ENCODE peak calls at places on chromosomes 16 and 17, in five cellular contexts. O, H, T, W and U are unnamed samples.

GRCh38 chr17:27477050-27477647 is 20.9 kb downstream of the KSR1 start:
- DNase-seq in O (no peak), H (no peak), T (no peak), W (no peak), U (no peak)

GRCh38 chr17:28385037-28385797 is 13.7 kb downstream of the SARM1 start:
- DNase-seq in O (no peak), H (no peak), T (no peak), W (no peak), U (no peak)

GRCh38 chr16:4634768-4635167 is 10.1 kb downstream of the MGRN1 start:
- DNase-seq in O (no peak), H (no peak), T (no peak), W (no peak), U (no peak)

GRCh38 chr16:25372716-25373115 is 115.1 kb upstream of the ZKSCAN2 start:
- DNase-seq in O (no peak), H (no peak), T (no peak), W (no peak), U (no peak)

GRCh38 chr17:11779906-11780305 is 181.6 kb downstream of the DNAH9 start:
- DNase-seq in O (no peak), H (no peak), T (no peak), W (no peak), U (no peak)

GRCh38 chr17:3966720-3967363 is 2.6 kb upstream of the ATP2A3 start:
- DNase-seq in O (no peak), H (peak), T (no peak), W (no peak), U (no peak)

GRCh38 chr17:81976332-81977210 is 858 bp upstream of the ASPSCR1 start:
- DNase-seq in O (no peak), H (no peak), T (peak), W (peak), U (peak)

GRCh38 chr16:2487903-2488531 is 13.1 kb downstream of the TBC1D24 start:
- DNase-seq in O (peak), H (no peak), T (no peak), W (no peak), U (peak)

GRCh38 chr17:32341857-32342602 is at the start of gene C17orf75:
- DNase-seq in O (peak), H (peak), T (peak), W (peak), U (peak)

GRCh38 chr16:9119795-9120194 is 28.4 kb downstream of the HAPSTR1 start:
- DNase-seq in O (no peak), H (no peak), T (no peak), W (no peak), U (no peak)

GRCh38 chr17:58089111-58089510 is 5.9 kb downstream of the DYNLL2 start:
- DNase-seq in O (no peak), H (no peak), T (no peak), W (peak), U (no peak)

GRCh38 chr17:58091024-58091567 is 7.9 kb downstream of the DYNLL2 start:
- DNase-seq in O (no peak), H (no peak), T (peak), W (no peak), U (no peak)

GRCh38 chr17:58092101-58092796 is 9.0 kb downstream of the DYNLL2 start:
- DNase-seq in O (no peak), H (no peak), T (no peak), W (peak), U (no peak)

GRCh38 chr17:58094118-58094517 is 10.9 kb downstream of the DYNLL2 start:
- DNase-seq in O (no peak), H (no peak), T (no peak), W (no peak), U (no peak)

DNA sequence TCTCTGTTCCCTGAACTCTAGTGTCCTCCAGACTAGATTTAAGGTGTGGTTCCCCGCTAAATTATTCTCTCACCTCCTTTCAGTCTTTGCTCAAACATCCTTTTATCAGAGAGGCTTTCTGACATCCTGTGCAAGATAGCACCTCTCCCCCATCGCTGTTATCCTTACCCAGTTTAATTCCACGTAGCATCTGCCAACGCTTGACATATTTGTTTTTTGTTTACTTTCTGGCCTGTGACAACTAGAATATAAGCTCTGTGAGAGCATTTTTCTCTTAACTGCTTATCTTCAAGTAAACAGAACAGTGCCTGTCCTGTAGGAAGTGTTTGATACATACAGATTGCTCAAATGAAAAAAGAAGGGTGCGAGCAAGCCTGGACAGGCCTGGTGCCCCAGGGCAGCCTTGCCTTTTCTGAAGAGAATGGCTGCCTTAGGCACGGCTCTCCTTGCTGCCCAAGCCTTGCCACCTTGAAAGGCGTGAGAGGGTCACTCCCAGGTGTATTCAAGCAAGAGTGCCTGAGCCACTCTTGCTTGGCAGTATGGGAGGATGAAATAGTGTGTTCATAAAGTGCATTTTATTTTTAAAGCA is 9.7 kb downstream of the DYNLL2 start:
- DNase-seq in O (no peak), H (no peak), T (no peak), W (no peak), U (no peak)
- TF ChIP-seq CTCF in O (no peak), H (no peak), T (no peak), W (no peak), U (no peak)

DNA sequence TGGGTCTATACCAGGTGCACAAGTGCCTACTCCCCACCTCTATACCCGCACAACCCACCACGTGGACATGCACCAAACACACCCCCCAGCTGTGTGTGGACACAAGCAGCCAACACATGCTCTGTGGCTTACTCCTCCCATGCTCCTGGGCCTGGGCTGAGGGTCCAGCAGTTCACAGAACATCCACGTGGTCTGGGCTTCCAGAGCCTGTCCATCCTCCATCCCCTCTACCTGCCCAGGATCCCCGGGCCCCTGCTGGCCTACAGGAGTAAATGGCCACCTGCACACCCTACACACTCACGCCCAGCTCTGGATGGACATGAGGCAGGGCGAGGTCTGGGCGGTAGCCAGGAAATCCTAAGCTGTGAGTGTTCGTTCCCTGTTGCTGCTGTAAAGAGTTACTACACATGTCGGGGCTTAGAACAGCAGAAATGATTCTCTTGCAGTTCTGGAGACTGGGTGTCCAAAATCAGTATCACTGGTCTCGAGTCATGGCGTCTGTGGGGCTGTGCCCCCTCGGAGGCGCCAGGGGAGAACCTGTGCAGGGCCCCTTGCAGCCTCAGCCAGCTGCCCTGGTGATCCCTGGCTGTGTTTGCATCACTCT is 15.0 kb upstream of the RAI1 start:
- DNase-seq in O (no peak), H (peak), T (no peak), W (no peak), U (no peak)
- TF ChIP-seq GABPA in O (no peak), H (no peak), T (no peak), W (no peak), U (no peak)

GRCh38 chr17:77772461-77772897 is 186.0 kb upstream of the TNRC6C start:
- DNase-seq in O (peak), H (peak), T (peak), W (peak), U (peak)
- TF ChIP-seq CTCF in O (peak), H (peak), T (peak), W (peak), U (peak)

GRCh38 chr17:59331929-59332889 is 754 bp downstream of the YPEL2 start:
- DNase-seq in O (peak), H (no peak), T (peak), W (peak), U (no peak)
- TF ChIP-seq GABPA in O (no peak), H (no peak), T (no peak), W (no peak), U (no peak)

GRCh38 chr16:86835981-86836380 is 257.6 kb downstream of the FOXL1 start:
- DNase-seq in O (no peak), H (no peak), T (no peak), W (no peak), U (no peak)

GRCh38 chr16:86836503-86837125 is 258.3 kb downstream of the FOXL1 start:
- DNase-seq in O (no peak), H (no peak), T (no peak), W (no peak), U (no peak)

GRCh38 chr16:86831366-86831765 is 253.0 kb downstream of the FOXL1 start:
- DNase-seq in O (no peak), H (no peak), T (no peak), W (no peak), U (no peak)

GRCh38 chr16:86833136-86833535 is 254.8 kb downstream of the FOXL1 start:
- DNase-seq in O (no peak), H (no peak), T (no peak), W (no peak), U (no peak)

GRCh38 chr16:86834451-86835035 is 256.2 kb downstream of the FOXL1 start:
- DNase-seq in O (no peak), H (no peak), T (no peak), W (peak), U (no peak)
- TF ChIP-seq CTCF in O (peak), H (no peak), T (no peak), W (peak), U (no peak)

GRCh38 chr16:49698416-49698815 is 157.5 kb downstream of the ZNF423 start:
- DNase-seq in O (peak), H (no peak), T (peak), W (no peak), U (no peak)

GRCh38 chr16:49697631-49698030 is 158.3 kb downstream of the ZNF423 start:
- DNase-seq in O (no peak), H (no peak), T (no peak), W (no peak), U (no peak)

GRCh38 chr16:49695782-49696413 is 160.0 kb downstream of the ZNF423 start:
- DNase-seq in O (no peak), H (no peak), T (no peak), W (no peak), U (no peak)

GRCh38 chr16:49698931-49699715 is 156.8 kb downstream of the ZNF423 start:
- DNase-seq in O (no peak), H (no peak), T (no peak), W (no peak), U (no peak)

DNA sequence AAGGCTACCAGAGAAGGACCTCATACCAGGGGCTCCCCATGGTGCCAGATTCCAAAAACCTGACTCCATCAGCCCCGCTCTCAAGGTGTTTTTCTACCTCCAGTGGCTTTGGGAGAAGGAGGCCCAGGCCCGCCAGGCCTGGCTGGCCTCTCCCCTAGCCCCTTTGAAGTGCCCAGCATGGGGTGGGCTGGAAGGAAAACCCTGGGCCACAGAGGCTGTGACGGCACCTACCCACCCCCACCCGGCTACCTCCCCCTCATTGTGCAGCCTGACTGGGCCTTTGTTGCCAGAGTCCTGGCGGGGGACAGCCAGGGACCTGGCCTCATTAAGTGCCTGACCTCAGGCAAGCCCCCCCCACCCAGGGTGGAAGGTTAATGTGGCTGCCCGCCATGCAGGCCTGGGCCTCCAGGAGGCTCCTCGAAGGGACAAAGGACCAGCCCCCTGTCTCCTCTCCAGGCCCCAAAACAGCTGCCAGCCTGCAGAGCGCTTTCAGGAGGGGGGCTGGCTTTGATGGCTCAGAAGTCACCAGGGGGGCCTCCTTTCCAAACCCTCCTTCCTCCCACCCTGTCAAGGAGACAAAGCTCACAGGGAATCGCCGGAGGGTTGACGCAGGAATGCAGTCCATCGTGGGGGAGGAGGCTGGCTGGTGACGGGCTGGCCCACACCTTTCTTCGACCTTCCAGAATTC is 159.4 kb downstream of the ZNF423 start:
- DNase-seq in O (peak), H (no peak), T (no peak), W (peak), U (no peak)
- TF ChIP-seq GABPA in O (no peak), H (no peak), T (no peak), W (no peak), U (no peak)

GRCh38 chr16:58337090-58337444 is 42.2 kb upstream of the PRSS54 start:
- DNase-seq in O (no peak), H (no peak), T (no peak), W (no peak), U (peak)

GRCh38 chr16:58339452-58339938 is 44.7 kb upstream of the PRSS54 start:
- DNase-seq in O (peak), H (peak), T (no peak), W (no peak), U (no peak)

GRCh38 chr16:58338205-58338604 is 43.4 kb upstream of the PRSS54 start:
- DNase-seq in O (no peak), H (no peak), T (no peak), W (no peak), U (no peak)

GRCh38 chr16:58333937-58334336 is 39.1 kb upstream of the PRSS54 start:
- DNase-seq in O (no peak), H (peak), T (no peak), W (no peak), U (no peak)

DNA sequence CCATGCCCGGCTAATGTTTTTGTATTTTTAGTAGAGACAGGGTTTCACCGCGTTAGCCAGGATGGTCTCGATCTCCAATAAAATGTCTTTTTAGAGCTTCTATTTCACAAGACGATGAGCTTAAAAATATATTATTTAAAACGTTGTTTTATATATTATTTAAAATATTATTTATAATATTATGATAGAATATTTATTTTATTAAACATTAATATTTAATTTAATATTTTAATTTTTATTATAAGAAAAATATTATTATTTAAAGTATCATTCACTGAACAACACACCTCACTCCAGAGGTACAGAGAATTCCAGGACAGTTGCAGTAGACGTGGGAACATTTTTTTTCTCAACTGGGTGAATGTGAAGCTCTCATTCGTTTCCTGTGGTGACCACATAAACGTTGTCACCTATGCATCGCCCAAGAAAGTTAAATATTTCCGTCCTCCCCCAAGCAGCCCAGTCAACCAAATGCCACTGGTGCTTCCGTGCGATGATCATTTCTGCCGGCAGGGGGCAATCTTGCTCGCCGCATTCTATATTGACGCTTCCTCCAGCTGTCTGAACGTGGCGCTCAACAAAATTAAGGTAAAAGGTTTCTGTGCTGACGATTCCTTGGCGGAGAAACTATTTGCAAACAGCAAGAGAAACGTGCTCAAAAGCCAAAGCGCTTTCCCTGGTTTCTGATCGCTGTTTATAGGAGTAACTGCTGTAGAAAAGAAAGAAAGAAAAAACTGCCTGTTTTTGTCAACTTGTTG is 41.7 kb upstream of the PRSS54 start:
- DNase-seq in O (peak), H (peak), T (peak), W (peak), U (peak)
- TF ChIP-seq CTCF in O (peak), H (peak), T (peak), W (peak), U (peak)

DNA sequence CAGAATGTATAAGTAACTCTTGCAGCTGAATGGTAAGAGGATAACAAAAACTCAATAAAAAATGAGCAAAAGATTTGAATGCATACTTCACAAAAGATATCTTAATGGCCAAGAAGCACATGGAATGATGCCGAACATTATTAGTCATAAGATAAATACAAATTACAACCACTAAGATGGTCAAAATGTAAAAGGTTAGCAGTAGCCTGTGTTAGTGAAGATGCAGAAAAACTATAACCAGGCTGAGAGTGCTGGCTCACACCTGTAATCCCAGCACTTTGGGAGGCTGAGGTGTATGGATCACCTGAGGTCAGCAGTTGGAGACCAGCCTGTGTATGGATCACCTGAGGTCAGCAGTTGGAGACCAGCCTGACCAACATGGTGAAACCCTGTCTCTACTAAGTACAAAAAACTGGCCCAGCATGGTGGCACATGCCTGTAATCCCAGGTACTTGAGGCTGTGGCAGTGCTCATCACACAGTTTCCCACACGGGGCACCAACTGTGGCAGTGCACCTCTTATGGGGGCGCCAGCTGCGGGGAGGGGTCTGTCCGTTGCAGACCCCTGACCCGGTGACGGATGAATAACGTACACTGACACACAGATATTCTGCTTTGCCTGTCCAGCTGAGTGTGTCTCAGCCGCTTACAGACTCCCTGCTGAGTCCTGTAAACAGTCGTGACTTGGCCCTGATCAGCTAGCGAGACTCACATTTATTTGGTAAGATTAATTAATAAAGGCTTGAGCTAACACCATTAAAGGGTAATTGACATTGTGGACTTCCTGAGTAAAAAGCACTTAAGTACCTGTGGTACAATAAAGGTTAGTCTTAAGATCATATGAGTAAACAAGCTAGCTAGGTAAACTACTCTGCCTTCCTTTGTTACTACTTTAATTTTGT is 45.7 kb upstream of the FAM20A start:
- DNase-seq in O (no peak), H (no peak), T (no peak), W (no peak), U (no peak)
- TF ChIP-seq GABPA in O (no peak), H (no peak), T (no peak), W (no peak), U (no peak)

GRCh38 chr16:85418978-85419491 is 194.1 kb upstream of the GSE1 start:
- DNase-seq in O (no peak), H (no peak), T (no peak), W (peak), U (no peak)
- TF ChIP-seq CTCF in O (peak), H (peak), T (peak), W (peak), U (no peak)

GRCh38 chr16:726438-727290 is at the start of the genes CCDC78 and HAGHL:
- DNase-seq in O (peak), H (no peak), T (peak), W (peak), U (peak)
- TF ChIP-seq GABPA in O (no peak), H (no peak), T (no peak), W (no peak), U (no peak)